ENCODE peak calls at places on chromosomes 2 and 18, in seven cellular contexts. One of them, this sample, is unnamed.

GRCh38 chr2:217223222-217223930 is 363.5 kb upstream of the TNP1 start:
- DNase-seq in NCI-H1092 treated with DMSO at 0.1 percent for 48 hours: no peak
- DNase-seq in NCI-H2029: no peak
- DNase-seq in NCI-H1105: no peak
- DNase-seq in osteocyte: no peak
- DNase-seq in Calu3: peak; percentile 56
- DNase-seq in AG10803: peak; percentile 65
- DNase-seq in this sample: no peak

GRCh38 chr2:155815851-155816250 is 516.7 kb downstream of the NR4A2 start:
- DNase-seq in osteocyte: no peak
- DNase-seq in NCI-H1105: no peak
- DNase-seq in Calu3: peak; percentile 32
- DNase-seq in NCI-H1092 treated with DMSO at 0.1 percent for 48 hours: no peak
- DNase-seq in AG10803: no peak
- DNase-seq in NCI-H2029: peak; percentile 6
- DNase-seq in this sample: no peak

GRCh38 chr2:143397886-143398614 is 268.8 kb downstream of the ARHGAP15 start:
- DNase-seq in Calu3: no peak
- DNase-seq in NCI-H1092 treated with DMSO at 0.1 percent for 48 hours: no peak
- DNase-seq in NCI-H1105: no peak
- DNase-seq in AG10803: peak; percentile 31
- DNase-seq in NCI-H2029: no peak
- DNase-seq in osteocyte: no peak
- DNase-seq in this sample: no peak

GRCh38 chr2:106095478-106096392 is 98.4 kb downstream of the UXS1 start:
- DNase-seq in NCI-H1105: no peak
- DNase-seq in Calu3: no peak
- DNase-seq in NCI-H2029: no peak
- DNase-seq in NCI-H1092 treated with DMSO at 0.1 percent for 48 hours: no peak
- DNase-seq in AG10803: no peak
- DNase-seq in osteocyte: peak; percentile 72
- DNase-seq in this sample: no peak

GRCh38 chr2:233822781-233823730 is 31.3 kb downstream of the HJURP start:
- DNase-seq in osteocyte: peak; percentile 75
- DNase-seq in NCI-H1105: no peak
- DNase-seq in NCI-H2029: no peak
- DNase-seq in AG10803: no peak
- DNase-seq in Calu3: no peak
- DNase-seq in NCI-H1092 treated with DMSO at 0.1 percent for 48 hours: no peak
- DNase-seq in this sample: no peak

GRCh38 chr2:32418777-32419176 is 62.0 kb downstream of the BIRC6 start:
- DNase-seq in NCI-H2029: no peak
- DNase-seq in AG10803: peak; percentile 43
- DNase-seq in NCI-H1105: no peak
- DNase-seq in Calu3: no peak
- DNase-seq in osteocyte: no peak
- DNase-seq in NCI-H1092 treated with DMSO at 0.1 percent for 48 hours: no peak
- DNase-seq in this sample: no peak

GRCh38 chr2:182592691-182593393 is 123.2 kb upstream of the DNAJC10 start:
- DNase-seq in NCI-H1105: no peak
- DNase-seq in NCI-H2029: no peak
- DNase-seq in AG10803: no peak
- DNase-seq in Calu3: no peak
- DNase-seq in osteocyte: no peak
- DNase-seq in NCI-H1092 treated with DMSO at 0.1 percent for 48 hours: no peak
- DNase-seq in this sample: no peak

GRCh38 chr2:223894009-223894408 is 51.1 kb downstream of the WDFY1 start:
- DNase-seq in AG10803: no peak
- DNase-seq in NCI-H2029: no peak
- DNase-seq in NCI-H1092 treated with DMSO at 0.1 percent for 48 hours: no peak
- DNase-seq in Calu3: no peak
- DNase-seq in osteocyte: no peak
- DNase-seq in NCI-H1105: no peak
- DNase-seq in this sample: no peak

GRCh38 chr2:102698369-102699111 is 63.3 kb upstream of the TMEM182 start:
- DNase-seq in NCI-H1105: peak; percentile 60
- DNase-seq in NCI-H2029: peak; percentile 53
- DNase-seq in Calu3: no peak
- DNase-seq in NCI-H1092 treated with DMSO at 0.1 percent for 48 hours: no peak
- DNase-seq in osteocyte: no peak
- DNase-seq in AG10803: no peak
- DNase-seq in this sample: no peak

GRCh38 chr2:187962538-187962937 is 329.1 kb upstream of the GULP1 start:
- DNase-seq in NCI-H1105: no peak
- DNase-seq in AG10803: no peak
- DNase-seq in NCI-H1092 treated with DMSO at 0.1 percent for 48 hours: no peak
- DNase-seq in Calu3: no peak
- DNase-seq in NCI-H2029: no peak
- DNase-seq in osteocyte: no peak
- DNase-seq in this sample: no peak

GRCh38 chr18:60662491-60662890 is 289.9 kb upstream of the MC4R start:
- DNase-seq in AG10803: no peak
- DNase-seq in NCI-H1105: no peak
- DNase-seq in NCI-H1092 treated with DMSO at 0.1 percent for 48 hours: no peak
- DNase-seq in NCI-H2029: no peak
- DNase-seq in Calu3: no peak
- DNase-seq in osteocyte: no peak
- DNase-seq in this sample: no peak

GRCh38 chr2:196677404-196677803 is 37.9 kb downstream of the CCDC150 start:
- DNase-seq in AG10803: peak; percentile 25
- DNase-seq in NCI-H1092 treated with DMSO at 0.1 percent for 48 hours: no peak
- DNase-seq in NCI-H1105: no peak
- DNase-seq in osteocyte: no peak
- DNase-seq in Calu3: no peak
- DNase-seq in NCI-H2029: peak; percentile 0
- DNase-seq in this sample: peak; percentile 17

GRCh38 chr18:31101148-31102019 is 837 bp downstream of the DSC2 start:
- DNase-seq in Calu3: peak; percentile 73
- DNase-seq in NCI-H1105: peak; percentile 65
- DNase-seq in NCI-H1092 treated with DMSO at 0.1 percent for 48 hours: no peak
- DNase-seq in NCI-H2029: no peak
- DNase-seq in osteocyte: no peak
- DNase-seq in AG10803: no peak
- DNase-seq in this sample: peak; percentile 10

GRCh38 chr18:48708807-48709206 is 170.0 kb downstream of the CTIF start:
- DNase-seq in Calu3: no peak
- DNase-seq in NCI-H1092 treated with DMSO at 0.1 percent for 48 hours: no peak
- DNase-seq in osteocyte: no peak
- DNase-seq in NCI-H1105: no peak
- DNase-seq in AG10803: no peak
- DNase-seq in NCI-H2029: no peak
- DNase-seq in this sample: no peak

GRCh38 chr2:170201734-170202393 is 23.9 kb downstream of the MYO3B start:
- DNase-seq in AG10803: no peak
- DNase-seq in Calu3: no peak
- DNase-seq in NCI-H1092 treated with DMSO at 0.1 percent for 48 hours: no peak
- DNase-seq in osteocyte: no peak
- DNase-seq in NCI-H2029: no peak
- DNase-seq in NCI-H1105: no peak
- DNase-seq in this sample: no peak

GRCh38 chr2:128358941-128359731 is 40.5 kb upstream of the HS6ST1 start:
- DNase-seq in NCI-H1092 treated with DMSO at 0.1 percent for 48 hours: no peak
- DNase-seq in NCI-H2029: no peak
- DNase-seq in NCI-H1105: no peak
- DNase-seq in AG10803: no peak
- DNase-seq in Calu3: no peak
- DNase-seq in osteocyte: peak; percentile 72
- DNase-seq in this sample: no peak

GRCh38 chr2:18829976-18830375 is 240.6 kb upstream of the NT5C1B start:
- DNase-seq in Calu3: no peak
- DNase-seq in AG10803: peak; percentile 80
- DNase-seq in NCI-H1092 treated with DMSO at 0.1 percent for 48 hours: no peak
- DNase-seq in NCI-H1105: no peak
- DNase-seq in osteocyte: no peak
- DNase-seq in NCI-H2029: no peak
- DNase-seq in this sample: no peak

GRCh38 chr18:35603528-35603927 is 22.0 kb downstream of the GALNT1 start:
- DNase-seq in Calu3: no peak
- DNase-seq in NCI-H2029: no peak
- DNase-seq in AG10803: no peak
- DNase-seq in osteocyte: no peak
- DNase-seq in NCI-H1092 treated with DMSO at 0.1 percent for 48 hours: no peak
- DNase-seq in NCI-H1105: no peak
- DNase-seq in this sample: no peak

GRCh38 chr18:75141166-75141565 is 67.8 kb downstream of the PTGR3 start:
- DNase-seq in NCI-H2029: no peak
- DNase-seq in osteocyte: peak; percentile 57
- DNase-seq in NCI-H1092 treated with DMSO at 0.1 percent for 48 hours: no peak
- DNase-seq in NCI-H1105: no peak
- DNase-seq in AG10803: no peak
- DNase-seq in Calu3: no peak
- DNase-seq in this sample: no peak

GRCh38 chr2:228599297-228599696 is 417.8 kb upstream of the SPHKAP start:
- DNase-seq in NCI-H2029: no peak
- DNase-seq in Calu3: no peak
- DNase-seq in NCI-H1105: no peak
- DNase-seq in NCI-H1092 treated with DMSO at 0.1 percent for 48 hours: no peak
- DNase-seq in AG10803: no peak
- DNase-seq in osteocyte: no peak
- DNase-seq in this sample: no peak

GRCh38 chr2:28449126-28449488 is 46.8 kb upstream of the PLB1 start:
- DNase-seq in NCI-H1092 treated with DMSO at 0.1 percent for 48 hours: no peak
- DNase-seq in NCI-H2029: no peak
- DNase-seq in Calu3: no peak
- DNase-seq in osteocyte: no peak
- DNase-seq in AG10803: no peak
- DNase-seq in NCI-H1105: no peak
- DNase-seq in this sample: no peak

GRCh38 chr18:9067823-9068222 is 34.7 kb upstream of the NDUFV2 start:
- DNase-seq in NCI-H2029: no peak
- DNase-seq in NCI-H1105: no peak
- DNase-seq in osteocyte: no peak
- DNase-seq in AG10803: no peak
- DNase-seq in NCI-H1092 treated with DMSO at 0.1 percent for 48 hours: no peak
- DNase-seq in Calu3: no peak
- DNase-seq in this sample: no peak

GRCh38 chr2:12948231-12948962 is 231.7 kb downstream of the TRIB2 start:
- DNase-seq in Calu3: no peak
- DNase-seq in AG10803: peak; percentile 70
- DNase-seq in NCI-H2029: no peak
- DNase-seq in NCI-H1105: no peak
- DNase-seq in NCI-H1092 treated with DMSO at 0.1 percent for 48 hours: no peak
- DNase-seq in osteocyte: no peak
- DNase-seq in this sample: no peak

GRCh38 chr2:197137826-197138480 is 172.6 kb downstream of the ANKRD44 start:
- DNase-seq in NCI-H1092 treated with DMSO at 0.1 percent for 48 hours: no peak
- DNase-seq in AG10803: peak; percentile 6
- DNase-seq in Calu3: peak; percentile 34
- DNase-seq in NCI-H1105: no peak
- DNase-seq in osteocyte: no peak
- DNase-seq in NCI-H2029: no peak
- DNase-seq in this sample: no peak

GRCh38 chr2:33275689-33276444 is 200.6 kb upstream of the RASGRP3 start:
- DNase-seq in Calu3: peak; percentile 89
- DNase-seq in NCI-H1105: no peak
- DNase-seq in AG10803: peak; percentile 81
- DNase-seq in osteocyte: no peak
- DNase-seq in NCI-H2029: no peak
- DNase-seq in NCI-H1092 treated with DMSO at 0.1 percent for 48 hours: no peak
- DNase-seq in this sample: peak; percentile 94

GRCh38 chr2:33791625-33792024 is 192.5 kb upstream of the FAM98A start:
- DNase-seq in NCI-H2029: no peak
- DNase-seq in AG10803: peak; percentile 57
- DNase-seq in osteocyte: no peak
- DNase-seq in NCI-H1092 treated with DMSO at 0.1 percent for 48 hours: no peak
- DNase-seq in Calu3: no peak
- DNase-seq in NCI-H1105: no peak
- DNase-seq in this sample: no peak

GRCh38 chr2:181742908-181743722 is 62.8 kb upstream of the NEUROD1 start:
- DNase-seq in NCI-H2029: peak; percentile 11
- DNase-seq in NCI-H1105: peak; percentile 2
- DNase-seq in AG10803: peak; percentile 59
- DNase-seq in Calu3: peak; percentile 52
- DNase-seq in NCI-H1092 treated with DMSO at 0.1 percent for 48 hours: peak; percentile 32
- DNase-seq in osteocyte: no peak
- DNase-seq in this sample: peak; percentile 7

GRCh38 chr2:9967053-9967775 is 15.7 kb downstream of the GRHL1 start:
- DNase-seq in NCI-H1105: no peak
- DNase-seq in Calu3: no peak
- DNase-seq in NCI-H1092 treated with DMSO at 0.1 percent for 48 hours: no peak
- DNase-seq in osteocyte: no peak
- DNase-seq in AG10803: no peak
- DNase-seq in NCI-H2029: no peak
- DNase-seq in this sample: no peak

GRCh38 chr18:49460958-49461601 is 635 bp upstream of the DYM start:
- DNase-seq in Calu3: no peak
- DNase-seq in NCI-H1092 treated with DMSO at 0.1 percent for 48 hours: no peak
- DNase-seq in NCI-H1105: peak; percentile 45
- DNase-seq in osteocyte: no peak
- DNase-seq in NCI-H2029: no peak
- DNase-seq in AG10803: peak; percentile 63
- DNase-seq in this sample: no peak

GRCh38 chr18:33603434-33603833 is 25.4 kb downstream of the ASXL3 start:
- DNase-seq in NCI-H1092 treated with DMSO at 0.1 percent for 48 hours: no peak
- DNase-seq in Calu3: no peak
- DNase-seq in AG10803: no peak
- DNase-seq in NCI-H2029: no peak
- DNase-seq in osteocyte: no peak
- DNase-seq in NCI-H1105: no peak
- DNase-seq in this sample: no peak

GRCh38 chr2:100755441-100755840 is 64.5 kb upstream of the NPAS2 start:
- DNase-seq in osteocyte: no peak
- DNase-seq in AG10803: peak; percentile 40
- DNase-seq in NCI-H1105: no peak
- DNase-seq in NCI-H1092 treated with DMSO at 0.1 percent for 48 hours: no peak
- DNase-seq in NCI-H2029: no peak
- DNase-seq in Calu3: no peak
- DNase-seq in this sample: no peak

GRCh38 chr2:72028996-72029395 is 118.7 kb downstream of the CYP26B1 start:
- DNase-seq in Calu3: no peak
- DNase-seq in NCI-H2029: no peak
- DNase-seq in AG10803: no peak
- DNase-seq in NCI-H1092 treated with DMSO at 0.1 percent for 48 hours: no peak
- DNase-seq in osteocyte: peak; percentile 83
- DNase-seq in NCI-H1105: no peak
- DNase-seq in this sample: no peak

GRCh38 chr18:55250729-55251128 is 291.5 kb upstream of the CCDC68 start:
- DNase-seq in NCI-H1092 treated with DMSO at 0.1 percent for 48 hours: no peak
- DNase-seq in Calu3: no peak
- DNase-seq in NCI-H1105: no peak
- DNase-seq in NCI-H2029: no peak
- DNase-seq in AG10803: peak; percentile 39
- DNase-seq in osteocyte: no peak
- DNase-seq in this sample: no peak

GRCh38 chr2:102848366-102848839 is 86.6 kb downstream of the TMEM182 start:
- DNase-seq in osteocyte: no peak
- DNase-seq in NCI-H1092 treated with DMSO at 0.1 percent for 48 hours: peak; percentile 73
- DNase-seq in Calu3: peak; percentile 86
- DNase-seq in AG10803: no peak
- DNase-seq in NCI-H2029: no peak
- DNase-seq in NCI-H1105: peak; percentile 72
- DNase-seq in this sample: peak; percentile 65

GRCh38 chr18:6543330-6543908 is 128.7 kb upstream of the L3MBTL4 start:
- DNase-seq in AG10803: peak; percentile 40
- DNase-seq in osteocyte: no peak
- DNase-seq in NCI-H1092 treated with DMSO at 0.1 percent for 48 hours: peak; percentile 44
- DNase-seq in NCI-H1105: peak; percentile 23
- DNase-seq in NCI-H2029: peak; percentile 16
- DNase-seq in Calu3: no peak
- DNase-seq in this sample: peak; percentile 5

GRCh38 chr18:45802814-45803492 is 22.5 kb upstream of the SIGLEC15 start:
- DNase-seq in NCI-H2029: no peak
- DNase-seq in NCI-H1092 treated with DMSO at 0.1 percent for 48 hours: no peak
- DNase-seq in NCI-H1105: no peak
- DNase-seq in Calu3: peak; percentile 60
- DNase-seq in osteocyte: no peak
- DNase-seq in AG10803: peak; percentile 96
- DNase-seq in this sample: peak; percentile 87